ENCODE peak calls at places on chromosomes 1 and 21, in nine cellular contexts. T, V, A, F, Q, U, E, O and W are unnamed samples.

GRCh38 chr1:234535763-234536515 is 57.0 kb upstream of the TARBP1 start:
- DNase-seq in T (peak), V (no peak), A (no peak), F (peak), Q (peak), U (peak), E (peak), O (peak), W (no peak)

GRCh38 chr1:4318720-4319119 is 335.7 kb upstream of the AJAP1 start:
- DNase-seq in T (no peak), V (no peak), A (no peak), F (no peak), Q (peak), U (no peak), E (no peak), O (no peak), W (no peak)

GRCh38 chr1:80217377-80217986 is 1211.0 kb upstream of the ADGRL4 start:
- DNase-seq in T (peak), V (no peak), A (peak), F (peak), Q (no peak), U (no peak), E (peak), O (peak), W (no peak)

GRCh38 chr1:19067187-19067911 is 110.9 kb upstream of the IFFO2 start:
- DNase-seq in T (no peak), V (no peak), A (no peak), F (peak), Q (no peak), U (no peak), E (peak), O (no peak), W (no peak)

GRCh38 chr1:205069371-205070125 is 14.7 kb downstream of the TMEM81 start:
- DNase-seq in T (no peak), V (no peak), A (no peak), F (no peak), Q (peak), U (no peak), E (no peak), O (no peak), W (no peak)

GRCh38 chr1:94020764-94021579 is 100.0 kb downstream of the ABCA4 start:
- DNase-seq in T (peak), V (no peak), A (peak), F (no peak), Q (no peak), U (peak), E (no peak), O (peak), W (no peak)

GRCh38 chr21:16002872-16003466 is 273.2 kb downstream of the USP25 start:
- DNase-seq in T (peak), V (no peak), A (no peak), F (no peak), Q (no peak), U (no peak), E (peak), O (peak), W (no peak)

GRCh38 chr1:151833172-151833571 is 1.6 kb upstream of the RORC start:
- DNase-seq in T (no peak), V (no peak), A (no peak), F (no peak), Q (no peak), U (no peak), E (no peak), O (no peak), W (no peak)

GRCh38 chr1:70429219-70429618 is 18.2 kb downstream of the CTH start:
- DNase-seq in T (peak), V (no peak), A (no peak), F (no peak), Q (no peak), U (no peak), E (no peak), O (peak), W (no peak)

GRCh38 chr1:166489670-166490436 is 323.1 kb upstream of the FAM78B start:
- DNase-seq in T (no peak), V (peak), A (no peak), F (no peak), Q (peak), U (peak), E (peak), O (no peak), W (peak)

GRCh38 chr1:192771341-192771740 is 37.5 kb upstream of the RGS2 start:
- DNase-seq in T (no peak), V (no peak), A (no peak), F (no peak), Q (no peak), U (no peak), E (no peak), O (no peak), W (no peak)

GRCh38 chr1:8796812-8797211 is 20.6 kb downstream of the RERE start:
- DNase-seq in T (no peak), V (no peak), A (no peak), F (no peak), Q (no peak), U (no peak), E (no peak), O (no peak), W (no peak)

GRCh38 chr1:33306561-33307493 is 14.1 kb downstream of the A3GALT2 start:
- DNase-seq in T (no peak), V (no peak), A (no peak), F (no peak), Q (peak), U (no peak), E (no peak), O (no peak), W (no peak)

GRCh38 chr1:29211086-29212030 is 19.4 kb downstream of the MECR start:
- DNase-seq in T (no peak), V (no peak), A (no peak), F (no peak), Q (no peak), U (no peak), E (no peak), O (no peak), W (no peak)

GRCh38 chr1:53350853-53351767 is 23.2 kb upstream of the LRP8 start:
- DNase-seq in T (no peak), V (no peak), A (no peak), F (no peak), Q (peak), U (no peak), E (no peak), O (no peak), W (no peak)

GRCh38 chr1:32063261-32063681 is 9.5 kb upstream of the TMEM39B start:
- DNase-seq in T (peak), V (no peak), A (peak), F (no peak), Q (no peak), U (no peak), E (peak), O (peak), W (no peak)

GRCh38 chr1:174872615-174873058 is 127.1 kb upstream of the CACYBP start:
- DNase-seq in T (peak), V (no peak), A (no peak), F (no peak), Q (no peak), U (no peak), E (peak), O (peak), W (no peak)

GRCh38 chr1:243980471-243980870 is 70.6 kb upstream of the ZBTB18 start:
- DNase-seq in T (no peak), V (no peak), A (no peak), F (no peak), Q (no peak), U (no peak), E (no peak), O (no peak), W (no peak)

GRCh38 chr21:15732290-15732995 is 2.7 kb downstream of the USP25 start:
- DNase-seq in T (peak), V (no peak), A (no peak), F (no peak), Q (no peak), U (no peak), E (peak), O (peak), W (no peak)

GRCh38 chr1:63721531-63722189 is 52.2 kb upstream of the ROR1 start:
- DNase-seq in T (peak), V (no peak), A (peak), F (no peak), Q (no peak), U (no peak), E (no peak), O (peak), W (no peak)

GRCh38 chr21:43751955-43752591 is 24.0 kb downstream of the CSTB start:
- DNase-seq in T (no peak), V (no peak), A (no peak), F (no peak), Q (no peak), U (no peak), E (no peak), O (no peak), W (no peak)

GRCh38 chr1:165843304-165843703 is 15.9 kb downstream of the UCK2 start:
- DNase-seq in T (peak), V (no peak), A (no peak), F (no peak), Q (no peak), U (no peak), E (no peak), O (peak), W (no peak)

GRCh38 chr1:177975588-177976495 is 6.0 kb upstream of the SEC16B start:
- DNase-seq in T (peak), V (no peak), A (no peak), F (no peak), Q (no peak), U (no peak), E (peak), O (peak), W (no peak)

GRCh38 chr1:7278827-7279752 is 492.0 kb upstream of the VAMP3 start:
- DNase-seq in T (peak), V (no peak), A (no peak), F (no peak), Q (no peak), U (peak), E (no peak), O (no peak), W (no peak)

GRCh38 chr1:238916828-238917227 is 469.5 kb upstream of the CHRM3 start:
- DNase-seq in T (no peak), V (no peak), A (no peak), F (no peak), Q (no peak), U (no peak), E (no peak), O (peak), W (no peak)

GRCh38 chr21:38080888-38081287 is 164.6 kb upstream of the KCNJ6 start:
- DNase-seq in T (no peak), V (no peak), A (no peak), F (no peak), Q (no peak), U (no peak), E (no peak), O (no peak), W (no peak)

GRCh38 chr1:57485643-57486042 is 61.8 kb upstream of the DAB1 start:
- DNase-seq in T (peak), V (no peak), A (no peak), F (no peak), Q (no peak), U (no peak), E (no peak), O (peak), W (no peak)

GRCh38 chr21:46056450-46056903 is 41.4 kb upstream of the COL6A2 start:
- DNase-seq in T (peak), V (no peak), A (peak), F (no peak), Q (peak), U (peak), E (no peak), O (peak), W (no peak)

GRCh38 chr1:59070607-59071006 is 226.3 kb upstream of the FGGY start:
- DNase-seq in T (peak), V (no peak), A (no peak), F (no peak), Q (no peak), U (no peak), E (no peak), O (no peak), W (no peak)

GRCh38 chr1:9753121-9753531 is 70.6 kb downstream of the CLSTN1 start:
- DNase-seq in T (peak), V (no peak), A (no peak), F (no peak), Q (no peak), U (no peak), E (no peak), O (peak), W (no peak)

GRCh38 chr1:83109692-83110091 is 889.2 kb downstream of the TTLL7 start:
- DNase-seq in T (no peak), V (no peak), A (no peak), F (no peak), Q (no peak), U (no peak), E (no peak), O (no peak), W (no peak)

GRCh38 chr1:191757003-191757402 is 401.3 kb upstream of the RGS18 start:
- DNase-seq in T (peak), V (no peak), A (no peak), F (no peak), Q (no peak), U (no peak), E (no peak), O (peak), W (no peak)

GRCh38 chr1:175146535-175147213 is 45.9 kb downstream of the KIAA0040 start:
- DNase-seq in T (peak), V (peak), A (peak), F (peak), Q (peak), U (peak), E (peak), O (peak), W (no peak)

GRCh38 chr1:115771847-115772457 is 3.4 kb upstream of the CASQ2 start:
- DNase-seq in T (peak), V (no peak), A (peak), F (peak), Q (no peak), U (peak), E (peak), O (peak), W (no peak)

GRCh38 chr1:111197598-111198289 is 2.7 kb downstream of the DENND2D start:
- DNase-seq in T (peak), V (peak), A (peak), F (peak), Q (peak), U (no peak), E (peak), O (peak), W (no peak)
- TF ChIP-seq CTCF in T (peak), V (no peak), A (peak), F (peak), Q (no peak), U (peak), E (peak), O (peak), W (no peak)

DNA sequence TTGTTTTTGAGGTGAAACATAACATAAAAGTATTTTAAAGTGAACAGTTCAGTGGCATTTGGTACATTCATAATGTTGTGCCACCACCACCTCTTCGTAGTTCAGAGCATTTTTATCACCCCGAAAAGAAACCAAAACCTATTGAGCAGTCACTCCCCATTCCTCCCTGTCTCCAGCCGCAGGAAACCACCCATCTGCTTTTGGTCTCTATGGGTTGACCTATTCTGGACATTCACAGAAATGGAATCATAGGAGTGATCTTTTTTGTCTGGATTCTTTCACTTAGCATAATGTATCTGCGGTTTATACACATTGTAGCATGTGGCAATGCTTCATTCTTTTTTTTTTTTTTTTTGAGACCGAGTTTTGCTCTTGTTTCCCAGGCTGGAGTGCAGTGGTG is 141.2 kb downstream of the VPS13D start:
- DNase-seq in T (no peak), V (no peak), A (no peak), F (no peak), Q (no peak), U (no peak), E (no peak), O (no peak), W (no peak)
- H3K27ac ChIP-seq in T (no peak), V (no peak), A (no peak), F (no peak), Q (no peak), U (no peak), E (no peak), O (no peak), W (peak)

DNA sequence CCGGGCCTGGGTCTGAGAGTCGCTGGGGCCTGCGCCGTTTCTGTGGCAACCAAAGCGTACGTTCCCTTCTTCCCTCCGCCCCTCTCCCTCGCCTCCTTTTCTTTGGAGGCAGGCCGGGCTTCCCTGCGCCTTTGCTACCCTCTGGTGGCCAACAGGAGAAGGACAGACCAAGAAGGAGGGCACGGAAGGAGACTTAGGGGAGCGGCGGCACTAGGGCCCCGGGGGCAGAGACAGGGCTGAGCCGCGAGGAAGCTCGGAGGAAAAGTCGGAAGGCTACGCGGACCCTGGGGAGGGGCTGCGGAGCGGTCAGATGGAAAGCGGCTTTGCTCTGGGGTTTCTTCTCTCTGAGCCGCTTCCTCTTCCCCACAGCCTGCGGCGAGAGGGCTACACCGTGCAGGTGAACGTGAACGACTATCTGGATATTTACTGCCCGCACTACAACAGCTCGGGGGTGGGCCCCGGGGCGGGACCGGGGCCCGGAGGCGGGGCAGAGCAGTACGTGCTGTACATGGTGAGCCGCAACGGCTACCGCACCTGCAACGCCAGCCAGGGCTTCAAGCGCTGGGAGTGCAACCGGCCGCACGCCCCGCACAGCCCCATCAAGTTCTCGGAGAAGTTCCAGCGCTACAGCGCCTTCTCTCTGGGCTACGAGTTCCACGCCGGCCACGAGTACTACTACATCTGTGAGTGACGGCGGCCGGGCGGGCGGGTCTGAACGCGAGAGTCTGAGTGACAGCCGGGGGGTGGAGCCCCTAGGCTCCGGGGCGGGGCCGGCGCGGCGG is 6.3 kb downstream of the EFNA3 start:
- DNase-seq in T (peak), V (peak), A (peak), F (peak), Q (peak), U (peak), E (peak), O (peak), W (peak)
- TF ChIP-seq CTCF in T (peak), V (peak), A (peak), F (peak), Q (peak), U (peak), E (peak), O (peak), W (peak)

GRCh38 chr1:160646192-160646591 is 652 bp downstream of the SLAMF1 start:
- DNase-seq in T (no peak), V (no peak), A (no peak), F (no peak), Q (no peak), U (no peak), E (no peak), O (no peak), W (no peak)

GRCh38 chr1:160644399-160644798 is 2.4 kb downstream of the SLAMF1 start:
- DNase-seq in T (no peak), V (no peak), A (no peak), F (no peak), Q (no peak), U (no peak), E (no peak), O (no peak), W (no peak)

GRCh38 chr1:160645386-160646063 is 1.3 kb downstream of the SLAMF1 start:
- DNase-seq in T (no peak), V (no peak), A (no peak), F (no peak), Q (no peak), U (no peak), E (no peak), O (no peak), W (no peak)

GRCh38 chr1:160646711-160647328 is at the start of gene SLAMF1:
- DNase-seq in T (no peak), V (no peak), A (no peak), F (no peak), Q (peak), U (no peak), E (no peak), O (no peak), W (no peak)

GRCh38 chr1:160647329-160647720 is 481 bp upstream of the SLAMF1 start:
- DNase-seq in T (no peak), V (no peak), A (no peak), F (no peak), Q (no peak), U (no peak), E (no peak), O (no peak), W (no peak)
- H3K27ac ChIP-seq in T (no peak), V (peak), A (no peak), F (no peak), Q (peak), U (no peak), E (no peak), O (no peak), W (peak)

DNA sequence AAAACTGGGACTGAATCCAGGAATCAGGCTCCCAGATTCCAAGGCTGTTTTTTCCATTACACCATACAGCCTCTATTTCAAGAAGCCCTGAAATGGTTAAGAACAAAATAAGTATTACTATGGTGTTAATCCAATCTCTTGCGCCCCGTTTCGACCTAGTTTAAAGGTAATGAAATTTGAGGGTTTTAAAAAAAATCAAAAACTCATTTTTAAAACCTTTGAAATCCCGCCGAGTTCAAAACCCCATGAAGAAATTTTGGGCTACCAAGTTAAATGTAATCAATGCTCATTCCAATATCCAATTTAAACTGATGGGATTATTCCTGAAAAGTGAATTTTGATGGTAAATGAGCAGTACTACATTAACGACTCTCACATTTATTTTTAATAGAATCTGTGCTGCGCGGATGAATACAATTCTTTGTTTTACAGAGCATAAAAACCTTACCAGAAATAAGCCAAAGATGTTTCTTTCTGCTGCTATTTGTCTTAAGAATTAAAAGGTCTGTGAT is 767 bp upstream of the EGLN1 start:
- DNase-seq in T (no peak), V (no peak), A (no peak), F (no peak), Q (no peak), U (no peak), E (no peak), O (no peak), W (no peak)
- TF ChIP-seq CTCF in T (no peak), V (no peak), A (no peak), F (no peak), Q (no peak), U (no peak), E (no peak), O (no peak), W (no peak)

DNA sequence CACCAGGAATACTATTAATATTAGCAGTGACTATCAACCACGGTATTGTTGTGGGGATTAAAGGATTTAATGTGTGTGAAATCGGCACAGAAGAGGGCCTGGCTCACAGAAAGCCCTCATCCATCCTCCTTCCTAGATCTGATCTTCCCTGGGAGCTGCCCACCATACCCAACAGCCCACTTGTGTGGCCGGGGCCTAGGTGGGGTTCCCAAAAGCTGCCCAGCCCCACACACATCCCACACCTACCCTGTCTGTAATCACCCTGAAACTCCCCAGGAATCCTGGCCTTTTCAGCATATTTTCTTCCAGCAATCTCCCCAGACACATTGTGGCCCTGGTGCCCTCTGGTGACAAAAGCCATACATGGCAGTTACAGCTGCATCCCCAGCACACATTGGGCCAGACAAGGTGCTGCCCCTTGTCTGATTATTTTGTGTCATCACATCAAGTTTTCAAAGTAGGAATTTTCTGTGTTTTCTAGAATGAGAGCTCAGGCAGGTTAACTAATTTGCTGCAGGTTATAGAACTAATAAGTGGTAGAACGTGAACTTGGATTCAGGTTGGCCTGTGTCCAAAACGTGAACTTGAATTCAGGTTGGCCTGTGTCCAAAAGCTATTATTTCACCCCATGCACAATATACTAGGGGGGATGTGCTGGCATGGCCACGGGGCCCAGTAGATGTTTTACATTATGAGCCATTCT is 5.3 kb upstream of the SLC6A9 start:
- DNase-seq in T (peak), V (peak), A (peak), F (peak), Q (no peak), U (peak), E (peak), O (peak), W (no peak)
- H3K27ac ChIP-seq in T (no peak), V (no peak), A (peak), F (no peak), Q (no peak), U (peak), E (peak), O (no peak), W (peak)